ENCODE peak calls at places on chromosome 19, in four cellular contexts. Z is thoracic aorta, X is HL-60, I is fibroblast of villous mesenchyme. S is an unnamed sample.

GRCh38 chr19:19643158-19644053 is at the start of gene GMIP:
- DNase-seq in I (peak; percentile 39), X (peak; percentile 89), Z (no peak), S (peak; percentile 28)

GRCh38 chr19:6459356-6460098 is at the start of gene SLC25A23:
- DNase-seq in X (peak; percentile 40), Z (no peak), I (peak; percentile 70), S (peak; percentile 69)

GRCh38 chr19:47253467-47253881 is 2.9 kb upstream of the CCDC9 start:
- DNase-seq in I (peak; percentile 68), X (no peak), Z (no peak), S (peak; percentile 87)

GRCh38 chr19:39345956-39346355 is 3.7 kb downstream of the SAMD4B start:
- DNase-seq in Z (no peak), X (no peak), I (no peak), S (no peak)

GRCh38 chr19:32097620-32098019 is 247.8 kb upstream of the ZNF507 start:
- DNase-seq in X (no peak), Z (no peak), I (no peak), S (no peak)

GRCh38 chr19:42553292-42554045 is 25.2 kb upstream of the CEACAM1 start:
- DNase-seq in I (peak; percentile 87), Z (no peak), X (peak; percentile 81), S (peak; percentile 90)

GRCh38 chr19:48290341-48290922 is 20.6 kb downstream of the ZNF114 start:
- DNase-seq in I (peak; percentile 52), Z (no peak), X (no peak), S (peak; percentile 26)

GRCh38 chr19:56942749-56943148 is 102.2 kb upstream of the PEG3 start:
- DNase-seq in I (no peak), Z (no peak), X (no peak), S (peak; percentile 1)

GRCh38 chr19:11088508-11089253 is 582 bp upstream of the LDLR start:
- DNase-seq in I (peak; percentile 35), Z (no peak), X (no peak), S (peak; percentile 45)

GRCh38 chr19:46546194-46546896 is 50.7 kb upstream of the PNMA8B start:
- DNase-seq in I (peak; percentile 37), Z (no peak), X (peak; percentile 44), S (peak; percentile 18)

GRCh38 chr19:37941820-37942515 is 35.0 kb downstream of the SIPA1L3 start:
- DNase-seq in I (no peak), Z (no peak), X (no peak), S (peak; percentile 19)

GRCh38 chr19:51324082-51324481 is 12.6 kb downstream of the IGLON5 start:
- DNase-seq in X (no peak), Z (no peak), I (no peak), S (no peak)

GRCh38 chr19:8244442-8244841 is 35.3 kb downstream of the CERS4 start:
- DNase-seq in X (no peak), I (no peak), Z (no peak), S (no peak)

GRCh38 chr19:43441736-43442135 is 23.7 kb downstream of the LYPD3 start:
- DNase-seq in I (no peak), Z (no peak), X (no peak), S (no peak)

GRCh38 chr19:40743926-40744325 is 6.4 kb downstream of the ACTMAP start:
- DNase-seq in I (no peak), Z (no peak), X (no peak), S (no peak)

GRCh38 chr19:10269333-10270179 is 1.4 kb upstream of the ICAM1 start:
- DNase-seq in I (peak; percentile 73), Z (no peak), X (peak; percentile 84), S (peak; percentile 62)

GRCh38 chr19:12788682-12789097 is 2.6 kb upstream of the JUNB start:
- DNase-seq in I (peak; percentile 81), X (peak; percentile 77), Z (no peak), S (peak; percentile 72)

GRCh38 chr19:51493776-51494175 is 7.8 kb downstream of the SIGLEC12 start:
- DNase-seq in I (no peak), Z (no peak), X (peak; percentile 43), S (no peak)

GRCh38 chr19:310141-310651 is 19.0 kb upstream of the PLPP2 start:
- DNase-seq in Z (no peak), I (peak; percentile 34), X (no peak), S (no peak)

GRCh38 chr19:18490719-18491118 is 31.2 kb downstream of the ELL start:
- DNase-seq in X (no peak), Z (no peak), I (no peak), S (no peak)

GRCh38 chr19:38739440-38740251 is 4.6 kb downstream of the CAPN12 start:
- DNase-seq in X (no peak), Z (no peak), I (no peak), S (no peak)

GRCh38 chr19:56299688-56300087 is 15.0 kb downstream of the ZSCAN5A start:
- DNase-seq in X (no peak), Z (no peak), I (no peak), S (no peak)

GRCh38 chr19:34134190-34135032 is 37.9 kb upstream of the LSM14A start:
- DNase-seq in X (peak; percentile 67), Z (peak; percentile 22), I (peak; percentile 77), S (peak; percentile 71)

GRCh38 chr19:50046649-50047503 is 21.1 kb downstream of the ZNF473 start:
- DNase-seq in I (peak; percentile 21), X (peak; percentile 18), Z (peak; percentile 43), S (peak; percentile 51)

GRCh38 chr19:34432797-34433196 is 4.6 kb downstream of the UBA2 start:
- DNase-seq in Z (no peak), X (no peak), I (peak; percentile 86), S (peak; percentile 20)

GRCh38 chr19:38941979-38942378 is 11.2 kb downstream of the MRPS12 start:
- DNase-seq in X (no peak), Z (no peak), I (no peak), S (no peak)

GRCh38 chr19:52570005-52570861 is at the start of gene ZNF701:
- DNase-seq in Z (peak; percentile 82), I (peak; percentile 94), X (peak; percentile 94), S (peak; percentile 87)
- TF ChIP-seq CTCF in Z (peak; percentile 45), I (peak; percentile 37), X (no peak), S (no peak)

GRCh38 chr19:5338661-5339469 is 1.7 kb downstream of the PTPRS start:
- DNase-seq in Z (no peak), I (no peak), X (peak; percentile 9), S (no peak)

GRCh38 chr19:5336195-5336965 is 4.2 kb downstream of the PTPRS start:
- DNase-seq in X (no peak), I (no peak), Z (no peak), S (no peak)

GRCh38 chr19:5339470-5339949 is 1.1 kb downstream of the PTPRS start:
- DNase-seq in I (no peak), Z (no peak), X (no peak), S (no peak)

GRCh38 chr19:5337126-5337525 is 3.5 kb downstream of the PTPRS start:
- DNase-seq in Z (no peak), I (no peak), X (no peak), S (no peak)

GRCh38 chr19:5337886-5338595 is 2.6 kb downstream of the PTPRS start:
- DNase-seq in Z (no peak), I (no peak), X (no peak), S (no peak)
- H3K4me3 ChIP-seq in Z (no peak overlapping the region), I (no peak overlapping the region), X (no peak overlapping the region), S (no peak overlapping the region)

GRCh38 chr19:1360818-1361461 is 22.8 kb upstream of the NDUFS7 start:
- DNase-seq in I (peak; percentile 91), X (peak; percentile 64), Z (no peak), S (peak; percentile 89)
- TF ChIP-seq CTCF in I (no peak), X (no peak), Z (no peak), S (no peak)

DNA sequence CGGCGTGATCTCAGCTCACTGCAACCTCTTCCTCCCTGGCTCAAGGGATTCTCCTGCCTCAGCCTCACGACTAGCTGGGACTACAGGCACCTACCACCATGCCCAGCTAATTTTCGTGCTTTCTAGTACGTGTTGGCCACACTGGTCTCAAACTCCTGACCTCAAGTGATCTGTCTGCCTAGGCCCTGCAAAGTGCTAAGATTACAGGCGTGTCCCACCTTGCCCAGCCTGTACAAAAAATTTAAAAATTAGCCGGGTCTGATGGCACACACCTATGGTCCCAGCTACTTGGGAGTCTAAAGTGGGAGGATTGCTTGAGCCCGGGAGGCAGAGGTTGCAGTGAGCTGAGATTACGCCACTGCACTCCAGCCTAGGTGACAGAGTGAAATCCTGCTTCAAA is 4.7 kb upstream of the MEX3D start:
- DNase-seq in Z (no peak), X (no peak), I (no peak), S (no peak)
- H3K4me3 ChIP-seq in Z (no peak overlapping the region), X (no peak overlapping the region), I (no peak overlapping the region), S (no peak overlapping the region)

DNA sequence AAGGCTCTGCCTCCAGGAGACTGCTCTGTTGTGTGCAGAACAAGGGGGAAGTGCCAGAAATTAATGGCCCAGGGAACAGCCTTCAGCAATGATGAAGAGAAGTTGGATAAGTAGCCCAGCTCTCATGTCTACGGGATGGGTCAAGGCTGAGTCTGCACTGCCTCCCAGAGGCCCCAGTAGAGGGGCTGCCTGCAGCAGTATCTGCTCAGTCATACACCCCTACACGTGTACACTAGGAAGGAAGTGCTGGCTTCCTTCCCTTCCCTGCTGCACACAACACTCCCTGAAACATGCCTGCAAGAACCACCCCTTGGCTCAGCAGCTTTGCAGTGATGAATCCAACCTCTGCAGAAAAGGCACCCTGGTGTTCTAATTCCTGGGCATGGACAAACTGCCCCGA is 54.5 kb upstream of the URI1 start:
- DNase-seq in Z (no peak), I (no peak), X (peak; percentile 62), S (peak; percentile 11)
- TF ChIP-seq CTCF in Z (no peak), I (no peak), X (no peak), S (no peak)

S was measured in AG10803.